ENCODE peak calls at places on chromosomes 16 and 17, in eight cellular contexts. N is heart left ventricle, C is kidney epithelial cell, M is upper lobe of right lung, H is neuronal stem cell, Z is stomach, L is psoas muscle, Y is left ventricle myocardium inferior. V is an unnamed sample.
A peak's percentile ranks its signal among the peaks of the same experiment; 100 is the strongest.

GRCh38 chr17:42928714-42929496 is 28.3 kb downstream of the G6PC1 start:
- DNase-seq in Z (peak; percentile 36), Y (no peak), H (no peak), C (peak; percentile 45), L (peak; percentile 13), N (peak; percentile 42), M (no peak), V (peak; percentile 33)

GRCh38 chr17:565506-565905 is 149.1 kb downstream of the VPS53 start:
- DNase-seq in M (no peak), L (no peak), Z (no peak), Y (no peak), N (no peak), H (no peak), C (no peak), V (no peak)

GRCh38 chr17:55160501-55160900 is 104.3 kb upstream of the HLF start:
- DNase-seq in M (no peak), Y (no peak), C (no peak), N (no peak), H (no peak), L (no peak), Z (no peak), V (no peak)

GRCh38 chr16:82832861-82833260 is 206.1 kb downstream of the CDH13 start:
- DNase-seq in C (no peak), L (no peak), Z (no peak), Y (no peak), H (no peak), M (no peak), N (no peak), V (no peak)

GRCh38 chr16:85906349-85906748 is 7.4 kb downstream of the IRF8 start:
- DNase-seq in M (no peak), N (no peak), Z (no peak), H (no peak), Y (no peak), C (no peak), L (no peak), V (no peak)

GRCh38 chr17:8821446-8822105 is 22.4 kb upstream of the MFSD6L start:
- DNase-seq in N (no peak), L (no peak), C (no peak), M (no peak), H (no peak), Z (no peak), Y (no peak), V (no peak)

GRCh38 chr17:7997186-7997585 is 5.2 kb upstream of the GUCY2D start:
- DNase-seq in C (no peak), L (no peak), N (peak; percentile 39), Y (peak; percentile 33), H (no peak), M (no peak), Z (peak; percentile 73), V (peak; percentile 74)

GRCh38 chr16:11880047-11880446 is 28.7 kb upstream of the RSL1D1 start:
- DNase-seq in N (no peak), Z (no peak), H (no peak), C (no peak), L (no peak), M (no peak), Y (no peak), V (no peak)

GRCh38 chr17:47654991-47655390 is 5.3 kb downstream of the KPNB1 start:
- DNase-seq in N (no peak), M (no peak), H (no peak), C (no peak), L (no peak), Z (peak; percentile 44), Y (no peak), V (no peak)

DNA sequence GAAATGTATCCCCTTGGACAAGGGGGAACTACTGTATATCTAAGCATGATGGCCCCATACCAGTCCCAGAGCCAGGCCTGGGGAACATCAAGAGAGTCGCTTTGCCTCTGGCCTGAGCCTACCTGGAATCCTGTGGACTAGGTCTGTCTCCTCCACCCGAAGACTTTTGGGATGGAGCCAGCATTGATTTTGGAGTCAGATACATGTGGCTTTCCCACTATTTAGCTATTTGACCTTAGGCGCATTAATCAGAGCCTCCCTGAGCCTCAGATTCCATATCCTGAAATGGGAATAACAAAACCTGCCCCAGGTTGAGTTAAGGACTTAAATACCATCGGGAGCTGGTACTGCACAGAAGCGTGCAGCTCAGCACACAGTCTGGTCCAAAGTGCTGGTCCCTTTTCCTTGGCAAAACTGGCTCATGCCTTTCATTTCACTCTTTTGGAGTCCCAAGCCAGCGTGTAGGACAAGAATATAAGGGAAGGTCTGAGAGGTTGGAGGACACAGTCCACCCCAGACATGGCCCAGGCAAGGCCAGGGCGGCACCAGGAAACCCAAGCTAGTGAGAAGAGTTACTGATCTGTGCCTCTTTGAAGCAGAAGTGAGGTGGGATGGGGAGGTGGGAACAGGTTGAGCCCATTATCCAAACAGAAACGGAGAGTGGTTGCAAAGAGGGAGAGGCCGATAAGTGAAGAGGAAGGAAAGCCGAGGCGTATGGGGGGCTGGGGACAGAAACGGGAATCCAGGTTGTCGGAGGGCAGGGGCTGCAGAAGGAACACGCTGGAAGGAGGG is 993 bp downstream of the FA2H start:
- DNase-seq in Y (no peak), H (no peak), M (no peak), L (no peak), Z (no peak), N (no peak), C (no peak), V (no peak)
- H3K27me3 ChIP-seq in Y (peaks cover 85% of the 10 kb centered on the region), H (peaks cover 62% of the 10 kb centered on the region), M (peaks cover 36% of the 10 kb centered on the region), L (peaks cover 73% of the 10 kb centered on the region), Z (peaks cover 4% of the 10 kb centered on the region), N (peaks cover 38% of the 10 kb centered on the region), C (peaks cover 4% of the 10 kb centered on the region), V (no peaks in the 10 kb centered on the region)

GRCh38 chr16:15739449-15739848 is 89.4 kb downstream of the NDE1 start:
- DNase-seq in C (no peak), Z (no peak), H (no peak), Y (no peak), L (no peak), N (no peak), M (no peak), V (no peak)
- H3K4me3 ChIP-seq in C (no peak overlapping the region), Z (no peak overlapping the region), H (no peak overlapping the region), Y (no peak overlapping the region), L (no peak overlapping the region), N (no peak overlapping the region), M (no peak overlapping the region), V (no peak overlapping the region)

GRCh38 chr16:66295191-66295590 is 71.3 kb upstream of the CDH5 start:
- DNase-seq in N (no peak), Z (peak; percentile 22), C (no peak), Y (no peak), M (no peak), H (no peak), L (no peak), V (no peak)

GRCh38 chr16:66293207-66293735 is 73.2 kb upstream of the CDH5 start:
- DNase-seq in M (no peak), H (no peak), Z (peak; percentile 5), L (no peak), C (no peak), N (no peak), Y (no peak), V (no peak)

GRCh38 chr16:66295761-66296546 is 70.5 kb upstream of the CDH5 start:
- DNase-seq in M (no peak), N (no peak), L (no peak), H (no peak), Y (no peak), Z (peak; percentile 10), C (no peak), V (no peak)

GRCh38 chr16:66293932-66294331 is 72.6 kb upstream of the CDH5 start:
- DNase-seq in N (no peak), L (no peak), M (no peak), Y (no peak), Z (no peak), C (no peak), H (no peak), V (no peak)

GRCh38 chr16:66294507-66294906 is 72.0 kb upstream of the CDH5 start:
- DNase-seq in L (no peak), H (no peak), N (no peak), M (no peak), Y (no peak), Z (no peak), C (no peak), V (no peak)
- H3K27me3 ChIP-seq in L (no peaks in the 10 kb centered on the region), H (peaks cover 12% of the 10 kb centered on the region), N (no peaks in the 10 kb centered on the region), M (no peaks in the 10 kb centered on the region), Y (peaks cover 21% of the 10 kb centered on the region), Z (no peaks in the 10 kb centered on the region), C (peaks cover 11% of the 10 kb centered on the region), V (no peaks in the 10 kb centered on the region)

GRCh38 chr16:54928016-54928356 is 2.7 kb upstream of the IRX5 start:
- DNase-seq in C (no peak), L (no peak), M (no peak), Y (no peak), H (peak; percentile 30), Z (no peak), N (no peak), V (peak; percentile 55)
- H3K4me3 ChIP-seq in C (peak overlapping the region; percentile 70), L (peak overlapping the region; percentile 89), M (peak overlapping the region; percentile 67), Y (peak overlapping the region; percentile 85), H (peak overlapping the region; percentile 86), Z (peak overlapping the region; percentile 73), N (peak overlapping the region; percentile 71), V (peak overlapping the region; percentile 66)

GRCh38 chr17:36183001-36183810 is 6.8 kb upstream of the TBC1D3B start:
- DNase-seq in M (peak; percentile 86), L (peak; percentile 55), Y (peak; percentile 66), C (peak; percentile 38), Z (peak; percentile 67), N (peak; percentile 83), H (peak; percentile 77), V (peak; percentile 79)
- H3K27me3 ChIP-seq in M (no peaks in the 10 kb centered on the region), L (peaks cover 45% of the 10 kb centered on the region), Y (peaks cover 22% of the 10 kb centered on the region), C (peaks cover 24% of the 10 kb centered on the region), Z (no peaks in the 10 kb centered on the region), N (no peaks in the 10 kb centered on the region), H (peaks cover 49% of the 10 kb centered on the region), V (no peaks in the 10 kb centered on the region)

V was measured in HAP-1.